ENCODE peak calls at places on chromosomes 7 and 10, in six cellular contexts. M, X, A, E, B and L are unnamed samples.

GRCh38 chr10:14683246-14683645 is 91.5 kb downstream of the FAM107B start:
- DNase-seq in M (no peak), X (no peak), A (no peak), E (no peak), B (peak), L (no peak)

GRCh38 chr10:16948335-16948734 is 131.1 kb upstream of the RSU1 start:
- DNase-seq in M (no peak), X (no peak), A (no peak), E (no peak), B (no peak), L (no peak)

GRCh38 chr7:43199333-43199732 is 86.9 kb downstream of the HECW1 start:
- DNase-seq in M (no peak), X (no peak), A (no peak), E (no peak), B (peak), L (no peak)

GRCh38 chr10:18650618-18651017 is 769 bp downstream of the NSUN6 start:
- DNase-seq in M (no peak), X (no peak), A (no peak), E (no peak), B (no peak), L (no peak)

GRCh38 chr10:125104559-125104958 is 55.8 kb downstream of the CTBP2 start:
- DNase-seq in M (no peak), X (no peak), A (peak), E (no peak), B (no peak), L (no peak)

GRCh38 chr7:92754756-92755581 is 81.4 kb downstream of the CDK6 start:
- DNase-seq in M (no peak), X (no peak), A (no peak), E (no peak), B (no peak), L (no peak)

GRCh38 chr7:48170506-48170905 is 752 bp upstream of the ABCA13 start:
- DNase-seq in M (no peak), X (no peak), A (no peak), E (no peak), B (no peak), L (no peak)

GRCh38 chr7:14196555-14196954 is 207.1 kb upstream of the ETV1 start:
- DNase-seq in M (no peak), X (no peak), A (no peak), E (no peak), B (peak), L (no peak)

GRCh38 chr7:157011333-157012112 is 1.1 kb upstream of the MNX1 start:
- DNase-seq in M (no peak), X (no peak), A (no peak), E (no peak), B (no peak), L (no peak)

GRCh38 chr10:21265622-21266021 is 259.9 kb downstream of the SKIDA1 start:
- DNase-seq in M (no peak), X (no peak), A (no peak), E (no peak), B (peak), L (no peak)

GRCh38 chr7:143892527-143893300 is 9.3 kb downstream of the TCAF1 start:
- DNase-seq in M (no peak), X (no peak), A (no peak), E (no peak), B (no peak), L (no peak)

GRCh38 chr10:132168571-132169030 is 18.1 kb upstream of the DPYSL4 start:
- DNase-seq in M (peak), X (no peak), A (no peak), E (peak), B (no peak), L (no peak)

GRCh38 chr10:132172091-132173066 is 14.4 kb upstream of the DPYSL4 start:
- DNase-seq in M (peak), X (no peak), A (no peak), E (peak), B (no peak), L (no peak)

GRCh38 chr10:132169031-132169765 is 17.6 kb upstream of the DPYSL4 start:
- DNase-seq in M (peak), X (no peak), A (no peak), E (peak), B (no peak), L (no peak)

GRCh38 chr10:132169766-132170560 is 16.8 kb upstream of the DPYSL4 start:
- DNase-seq in M (peak), X (no peak), A (no peak), E (no peak), B (no peak), L (no peak)

GRCh38 chr10:132170561-132171361 is 16.0 kb upstream of the DPYSL4 start:
- DNase-seq in M (peak), X (no peak), A (no peak), E (peak), B (no peak), L (no peak)
- TF ChIP-seq CTCF in M (no peak), X (no peak), A (no peak), E (no peak), B (no peak), L (no peak)

GRCh38 chr7:33248663-33249062 is 119.3 kb downstream of the BBS9 start:
- DNase-seq in M (no peak), X (no peak), A (no peak), E (no peak), B (peak), L (no peak)

GRCh38 chr7:33243319-33243881 is 114.0 kb downstream of the BBS9 start:
- DNase-seq in M (no peak), X (peak), A (no peak), E (no peak), B (peak), L (no peak)
- TF ChIP-seq CTCF in M (peak), X (peak), A (peak), E (peak), B (peak), L (peak)

GRCh38 chr10:111076682-111077661 is at the start of gene ADRA2A:
- DNase-seq in M (peak), X (peak), A (peak), E (no peak), B (peak), L (peak)

GRCh38 chr10:111075577-111076185 is 1.1 kb upstream of the ADRA2A start:
- DNase-seq in M (no peak), X (no peak), A (no peak), E (no peak), B (no peak), L (no peak)

GRCh38 chr10:111078505-111079185 is 1.8 kb downstream of the ADRA2A start:
- DNase-seq in M (no peak), X (no peak), A (no peak), E (no peak), B (no peak), L (peak)

GRCh38 chr10:111077715-111078504 is 1.1 kb downstream of the ADRA2A start:
- DNase-seq in M (no peak), X (no peak), A (no peak), E (no peak), B (peak), L (peak)

DNA sequence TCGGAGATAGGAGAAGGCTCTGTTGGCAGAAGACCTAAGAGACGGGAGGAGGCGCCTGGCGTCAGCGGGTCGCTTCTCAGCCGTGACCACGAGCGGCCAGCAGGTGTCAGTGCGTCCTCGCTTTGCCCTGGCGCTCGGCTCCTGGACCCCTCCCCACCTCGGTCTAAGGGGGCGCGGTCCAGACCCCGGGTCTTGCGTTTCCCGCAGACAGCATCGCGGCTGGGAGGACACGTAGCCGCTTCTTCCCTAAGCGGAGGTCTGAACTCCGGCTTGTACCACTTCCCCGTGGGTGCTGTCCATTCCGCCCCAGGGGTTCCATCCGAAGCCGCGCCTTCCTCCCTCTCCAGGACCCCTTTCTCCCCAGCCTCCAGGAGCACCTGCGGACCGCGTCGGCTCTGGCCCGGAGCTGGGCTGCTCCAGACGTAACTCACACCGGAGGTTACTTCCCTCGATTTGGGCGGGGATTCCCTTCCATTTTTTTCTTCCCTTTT is 593 bp upstream of the ADRA2A start:
- DNase-seq in M (peak), X (peak), A (peak), E (peak), B (peak), L (peak)
- TF ChIP-seq CTCF in M (peak), X (peak), A (peak), E (peak), B (peak), L (peak)

GRCh38 chr10:29926649-29927048 is 132.7 kb downstream of the JCAD start:
- DNase-seq in M (no peak), X (peak), A (no peak), E (no peak), B (peak), L (no peak)
- TF ChIP-seq CTCF in M (no peak), X (peak), A (no peak), E (peak), B (peak), L (peak)

DNA sequence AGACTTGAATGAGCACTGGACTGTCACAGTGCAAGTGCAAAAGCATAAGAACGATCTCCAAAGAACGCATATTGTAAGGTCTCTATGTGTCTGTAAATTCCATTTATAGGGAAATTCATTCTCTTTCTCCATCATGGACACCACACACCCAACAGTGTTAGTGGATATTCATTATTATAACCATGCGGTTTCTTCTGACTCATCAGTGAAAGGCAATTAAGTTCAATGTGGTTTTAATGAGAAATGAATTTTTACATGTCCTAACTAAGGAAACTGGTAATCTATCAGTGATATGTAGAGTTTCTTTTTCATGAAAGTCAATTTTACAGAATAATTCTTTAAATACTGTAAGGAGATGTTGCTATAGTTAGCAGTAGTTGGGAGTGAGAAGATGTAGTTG is 25.9 kb downstream of the GIMAP8 start:
- DNase-seq in M (no peak), X (no peak), A (no peak), E (no peak), B (no peak), L (no peak)
- TF ChIP-seq CTCF in M (no peak), X (no peak), A (no peak), E (no peak), B (no peak), L (no peak)

GRCh38 chr7:116583653-116584052 is 58.8 kb downstream of the CAV1 start:
- DNase-seq in M (no peak), X (no peak), A (no peak), E (no peak), B (no peak), L (no peak)
- TF ChIP-seq CTCF in M (no peak), X (no peak), A (no peak), E (no peak), B (no peak), L (no peak)

DNA sequence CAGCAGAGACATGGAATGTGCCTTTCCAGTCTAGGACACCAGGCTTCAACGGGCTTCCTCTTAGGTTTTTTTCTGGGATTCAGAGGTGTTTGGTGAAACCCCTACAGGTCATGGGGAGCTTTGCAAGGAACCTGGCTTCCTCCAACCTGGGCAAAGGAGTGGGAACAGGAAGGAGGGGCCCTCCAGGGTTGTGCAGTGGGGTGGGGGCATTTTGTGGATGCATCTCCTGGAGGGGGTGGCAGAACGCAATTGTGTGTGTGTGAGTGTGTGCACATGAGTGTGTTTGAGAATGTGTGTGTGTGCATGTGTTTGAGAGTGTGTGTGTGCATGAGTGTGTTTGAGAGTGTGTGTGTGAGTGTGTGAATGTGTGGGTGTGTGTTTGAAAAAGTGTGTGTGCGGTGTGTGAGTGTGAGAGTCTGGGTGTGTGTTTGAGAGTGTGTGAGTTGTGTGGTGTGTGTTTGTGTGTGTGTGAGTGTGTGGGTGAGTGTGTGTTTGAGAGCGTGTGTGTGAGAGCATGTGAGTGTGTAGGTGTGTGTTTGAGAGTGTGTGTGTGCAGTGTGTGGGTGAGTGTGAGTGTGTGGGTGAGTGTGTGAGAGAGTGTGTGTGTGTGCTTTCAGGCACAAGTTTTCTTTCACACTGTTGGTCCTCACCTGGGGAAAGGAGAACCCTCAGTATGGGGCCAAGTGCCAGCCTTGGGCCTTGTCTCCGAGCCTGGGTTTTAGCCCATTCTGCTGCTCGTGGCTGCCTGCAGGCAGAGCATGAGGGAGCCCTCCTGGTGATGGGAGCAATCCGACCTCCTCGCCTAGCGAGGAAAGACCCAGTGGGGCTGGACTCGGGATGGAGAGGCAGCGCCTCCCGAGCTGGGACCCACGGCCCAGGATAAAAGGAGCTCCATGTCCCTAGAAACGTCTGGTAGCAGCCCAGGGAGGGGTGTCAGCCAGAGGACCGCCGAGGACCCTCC is 35.5 kb downstream of the CDH23 start:
- DNase-seq in M (no peak), X (no peak), A (peak), E (no peak), B (no peak), L (peak)
- TF ChIP-seq CTCF in M (no peak), X (peak), A (no peak), E (no peak), B (peak), L (no peak)

DNA sequence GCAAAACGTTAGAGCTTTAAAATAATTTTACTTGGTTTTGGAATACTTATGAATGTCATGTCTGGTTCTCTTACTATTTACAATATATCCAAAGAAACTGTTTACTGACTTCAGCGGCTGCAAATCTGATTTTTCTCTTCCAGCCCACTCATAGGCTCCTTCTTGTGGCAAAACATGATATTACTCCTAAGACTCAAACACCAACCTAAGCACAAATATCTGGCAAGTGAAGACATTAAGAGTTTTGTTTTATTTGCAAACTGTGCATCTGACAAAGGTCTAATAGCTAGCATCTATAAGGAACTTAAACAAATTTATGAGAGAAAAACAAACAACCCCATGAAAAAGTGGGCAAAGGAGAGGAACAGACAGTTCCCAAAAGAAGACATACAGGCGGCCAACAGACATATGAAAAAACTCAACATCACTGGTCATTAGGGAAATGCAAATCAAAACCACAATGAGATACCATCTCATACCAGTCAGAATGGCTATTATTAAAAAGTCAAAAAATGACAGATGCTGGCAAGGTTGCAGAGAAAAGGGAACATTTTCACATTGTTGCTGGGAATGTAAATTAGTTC is 20.3 kb upstream of the GJC3 start:
- DNase-seq in M (no peak), X (no peak), A (no peak), E (no peak), B (peak), L (no peak)
- TF ChIP-seq CTCF in M (no peak), X (peak), A (no peak), E (peak), B (peak), L (peak)